ENCODE peak calls at places on chromosomes 16 and 17, in eight cellular contexts. Y is adrenal gland, D is trophoblast cell, K is stomach, A is lung, N is heart right ventricle, S is mesenchymal stem cell, R is fibroblast of lung. X is an unnamed sample.

GRCh38 chr16:61946019-61946418 is 90.2 kb downstream of the CDH8 start:
- DNase-seq in S (no peak), A (no peak), Y (no peak), N (no peak), D (no peak), K (no peak), R (no peak), X (no peak)

GRCh38 chr17:77214743-77215142 is 74.0 kb downstream of the SEC14L1 start:
- DNase-seq in S (peak; percentile 68), R (peak; percentile 23), K (peak; percentile 51), Y (peak; percentile 49), A (peak; percentile 48), D (no peak), N (no peak), X (peak; percentile 57)

GRCh38 chr16:89277641-89278341 is 60.3 kb downstream of the ZNF778 start:
- DNase-seq in N (no peak), K (no peak), S (no peak), R (no peak), Y (no peak), A (no peak), D (no peak), X (no peak)

GRCh38 chr17:14305785-14306496 is 5.1 kb downstream of the HS3ST3B1 start:
- DNase-seq in R (no peak), N (no peak), D (no peak), A (no peak), S (peak; percentile 40), Y (no peak), K (no peak), X (no peak)

GRCh38 chr16:86319871-86320270 is 190.5 kb upstream of the FOXF1 start:
- DNase-seq in A (no peak), N (no peak), R (no peak), D (no peak), Y (no peak), S (no peak), K (no peak), X (no peak)

GRCh38 chr16:74123195-74123594 is 173.4 kb upstream of the PSMD7 start:
- DNase-seq in A (no peak), S (no peak), R (no peak), K (no peak), N (no peak), Y (no peak), D (no peak), X (no peak)

GRCh38 chr16:87973721-87974120 is 22.5 kb downstream of the BANP start:
- DNase-seq in N (no peak), D (no peak), Y (no peak), K (no peak), S (no peak), A (no peak), R (no peak), X (no peak)

GRCh38 chr17:49952209-49952911 is 16.6 kb upstream of the DLX4 start:
- DNase-seq in Y (peak; percentile 76), R (peak; percentile 56), N (peak; percentile 68), A (peak; percentile 81), D (peak; percentile 87), S (peak; percentile 59), K (peak; percentile 88), X (peak; percentile 77)

GRCh38 chr17:3667366-3668278 is 756 bp downstream of the TAX1BP3 start:
- DNase-seq in N (peak; percentile 91), Y (peak; percentile 92), S (peak; percentile 96), R (peak; percentile 92), A (peak; percentile 89), K (peak; percentile 91), D (peak; percentile 90), X (no peak)

GRCh38 chr17:71192848-71193247 is 928.0 kb upstream of the SOX9 start:
- DNase-seq in R (no peak), N (no peak), Y (no peak), S (peak; percentile 35), D (no peak), A (no peak), K (no peak), X (no peak)

GRCh38 chr17:71189493-71189831 is 931.4 kb upstream of the SOX9 start:
- DNase-seq in S (no peak), Y (no peak), K (no peak), R (no peak), A (no peak), D (no peak), N (no peak), X (no peak)

GRCh38 chr17:71187145-71187878 is 933.5 kb upstream of the SOX9 start:
- DNase-seq in S (no peak), Y (no peak), K (no peak), R (no peak), N (no peak), A (no peak), D (no peak), X (no peak)

GRCh38 chr17:71192039-71192555 is 928.7 kb upstream of the SOX9 start:
- DNase-seq in N (no peak), S (no peak), R (no peak), K (no peak), A (no peak), D (no peak), Y (no peak), X (no peak)

GRCh38 chr17:71188811-71189492 is 931.9 kb upstream of the SOX9 start:
- DNase-seq in S (peak; percentile 94), Y (no peak), K (no peak), N (no peak), D (no peak), A (no peak), R (peak; percentile 98), X (no peak)
- H3K4me3 ChIP-seq in S (no peak overlapping the region), Y (no peak overlapping the region), K (no peak overlapping the region), N (no peak overlapping the region), D (no peak overlapping the region), A (no peak overlapping the region), R (no peak overlapping the region), X (no peak overlapping the region)

DNA sequence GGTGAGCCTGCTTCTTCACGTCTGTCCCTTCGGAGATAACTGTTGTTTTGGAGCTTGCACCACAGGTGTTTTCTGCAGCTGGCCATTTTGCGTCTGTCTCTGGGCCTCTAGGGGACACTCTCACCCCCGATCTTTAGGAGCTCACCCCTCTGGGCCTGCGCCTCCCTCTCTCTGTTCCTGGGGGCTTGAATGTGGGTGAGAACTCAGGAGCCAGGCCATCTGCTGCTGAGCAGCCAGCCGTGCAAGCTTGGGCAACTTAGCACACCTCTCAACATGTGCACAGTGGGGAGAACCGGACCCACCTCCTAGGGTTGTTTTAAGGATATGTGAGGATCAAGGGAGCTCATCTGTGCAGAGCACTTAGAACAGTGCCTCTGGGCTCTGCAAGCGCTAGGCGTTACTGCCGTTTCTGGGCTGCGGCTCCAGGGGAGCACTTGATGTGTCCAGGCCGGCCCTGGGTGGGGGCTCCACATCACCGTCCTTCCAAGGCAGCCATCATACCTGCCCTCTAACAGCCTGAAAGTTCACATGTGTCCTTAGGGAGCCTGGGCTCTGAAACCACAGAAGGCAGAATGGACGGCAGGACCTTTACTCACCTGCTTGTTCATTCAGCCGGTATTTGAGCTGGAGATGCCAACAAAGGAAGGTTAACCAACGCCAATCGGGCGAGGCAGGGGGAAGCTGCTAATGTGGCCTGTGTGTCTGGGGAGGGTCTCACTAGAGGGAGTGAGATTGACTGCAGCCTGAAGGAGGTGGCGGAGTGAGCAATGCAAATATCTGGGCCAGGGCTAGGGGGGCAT is 66.3 kb downstream of the MRC2 start:
- DNase-seq in S (no peak), Y (no peak), N (no peak), K (no peak), D (no peak), A (no peak), R (peak; percentile 23), X (no peak)
- H3K4me3 ChIP-seq in S (no peak overlapping the region), Y (no peak overlapping the region), N (no peak overlapping the region), K (no peak overlapping the region), D (no peak overlapping the region), A (no peak overlapping the region), R (no peak overlapping the region), X (no peak overlapping the region)

GRCh38 chr17:18225121-18225561 is 294 bp upstream of the LLGL1 start:
- DNase-seq in A (peak; percentile 95), S (peak; percentile 93), D (peak; percentile 96), R (peak; percentile 91), N (peak; percentile 98), Y (peak; percentile 96), K (peak; percentile 98), X (peak; percentile 97)
- H3K4me3 ChIP-seq in A (peak overlapping the region; percentile 30), S (peak overlapping the region; percentile 70), D (peak overlapping the region; percentile 13), R (peak overlapping the region; percentile 17), N (peak overlapping the region; percentile 78), Y (no peak overlapping the region), K (peak overlapping the region; percentile 72), X (peak overlapping the region; percentile 56)

DNA sequence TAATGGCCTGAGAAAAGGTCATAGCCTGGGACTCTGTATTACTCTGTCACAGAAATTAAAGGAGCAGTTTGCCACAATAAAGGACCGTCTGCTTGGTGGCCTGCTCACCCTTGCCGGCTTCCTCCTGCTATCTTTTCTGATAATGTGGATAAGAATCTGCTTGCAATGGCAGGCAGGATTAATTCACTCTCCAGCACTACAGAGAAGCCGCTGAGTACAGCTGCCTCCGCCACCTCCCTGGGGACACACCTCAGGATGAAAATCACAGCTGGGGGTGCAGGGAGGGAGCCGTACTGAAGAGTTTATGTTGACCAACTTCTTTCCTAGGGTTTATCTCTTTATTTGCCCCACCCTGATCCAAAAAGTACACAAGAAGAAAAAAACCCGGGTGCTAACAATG is 245.9 kb upstream of the RPL38 start:
- DNase-seq in K (no peak), D (no peak), A (no peak), N (no peak), R (no peak), Y (no peak), S (no peak), X (no peak)
- H3K4me3 ChIP-seq in K (no peak overlapping the region), D (no peak overlapping the region), A (no peak overlapping the region), N (no peak overlapping the region), R (no peak overlapping the region), Y (no peak overlapping the region), S (no peak overlapping the region), X (no peak overlapping the region)

DNA sequence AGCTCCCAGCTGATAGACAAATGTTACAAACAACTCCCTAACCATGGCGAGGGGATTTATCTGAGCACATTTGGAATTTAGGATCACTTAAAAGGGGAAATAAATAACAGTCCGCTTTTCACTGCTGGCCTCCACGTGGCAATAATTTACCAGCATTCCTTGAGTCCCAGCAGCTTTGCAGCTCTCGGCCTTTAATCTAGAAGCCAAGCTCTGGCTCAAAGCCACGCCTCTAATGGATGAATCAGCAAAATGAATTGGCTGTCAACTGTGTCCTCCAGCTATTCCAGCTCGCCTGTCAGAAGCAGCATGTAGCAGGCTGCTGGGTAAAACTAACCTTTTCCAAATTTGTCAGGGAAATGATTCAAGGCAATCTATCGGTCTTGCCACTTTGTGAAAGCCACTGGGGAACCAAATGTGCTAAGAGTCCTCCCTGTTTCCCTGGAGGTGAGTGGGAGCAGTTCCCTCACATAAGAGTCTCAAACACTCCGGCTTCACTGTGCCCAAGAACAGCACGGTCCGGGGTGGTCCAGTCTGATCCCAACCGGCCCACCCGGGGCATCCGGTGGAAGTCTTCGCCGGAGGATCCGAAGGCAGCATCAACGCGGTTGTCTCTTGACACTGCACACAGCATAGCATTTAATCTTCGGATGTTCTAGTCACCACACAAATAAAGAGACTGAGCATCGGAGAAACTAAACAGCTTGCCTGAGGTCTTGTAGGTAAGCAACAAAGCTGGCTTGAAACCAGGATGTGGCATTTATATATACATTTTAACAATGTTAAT is 143.3 kb downstream of the PARN start:
- DNase-seq in R (peak; percentile 96), D (peak; percentile 83), K (peak; percentile 92), N (peak; percentile 53), Y (peak; percentile 96), S (peak; percentile 92), A (peak; percentile 83), X (no peak)
- H3K4me3 ChIP-seq in R (peak overlapping the region; percentile 43), D (no peak overlapping the region), K (peak overlapping the region; percentile 31), N (peak overlapping the region; percentile 49), Y (no peak overlapping the region), S (peak overlapping the region; percentile 67), A (no peak overlapping the region), X (no peak overlapping the region)

X was measured in OCI-LY7.